ENCODE peak calls at places on chromosomes 1 and 21, in ten cellular contexts. N is activated naive CD8-positive, alpha-beta T cell treated with anti-CD3 and anti-CD28 coated beads for 36 hours; Y is prostate gland; X is aorta; B is astrocyte of the spinal cord; J is stimulated activated CD4-positive, alpha-beta T cell treated with anti-CD3 and anti-CD28 coated beads, Interleukin-15, amount 100 ng/mL, for 24 hours; Q is ovary; L is Caco-2; M is progenitor cell of endocrine pancreas; Z is colonic mucosa. D is an unnamed sample.

GRCh38 chr1:161082996-161083742 is 6.2 kb downstream of the NECTIN4 start:
- DNase-seq in Y (peak), Q (no peak), M (peak), J (no peak), X (peak), Z (peak), B (peak), N (no peak), L (peak), D (no peak)

GRCh38 chr1:150233359-150234308 is 2.3 kb downstream of the ANP32E start:
- DNase-seq in L (no peak), Q (peak), Z (peak), X (peak), J (peak), N (peak), M (peak), Y (peak), B (peak), D (no peak)

GRCh38 chr1:147551036-147551435 is 9.7 kb downstream of the BCL9 start:
- DNase-seq in N (no peak), B (no peak), Q (no peak), Y (no peak), L (no peak), Z (no peak), X (no peak), M (no peak), J (no peak), D (no peak)

GRCh38 chr1:218742478-218743260 is 397.5 kb downstream of the TGFB2 start:
- DNase-seq in Q (no peak), Z (no peak), Y (no peak), B (no peak), M (no peak), J (no peak), L (no peak), N (no peak), X (no peak), D (no peak)

GRCh38 chr1:2429780-2430591 is 17.6 kb upstream of the PEX10 start:
- DNase-seq in J (peak), L (no peak), X (no peak), Y (no peak), Z (no peak), B (no peak), N (no peak), M (no peak), Q (no peak), D (no peak)

GRCh38 chr1:12485231-12486172 is 132.5 kb downstream of the DHRS3 start:
- DNase-seq in X (no peak), L (peak), N (no peak), Z (no peak), Y (no peak), J (no peak), M (no peak), Q (no peak), B (peak), D (no peak)

GRCh38 chr1:65772607-65773006 is 20.1 kb upstream of the PDE4B start:
- DNase-seq in M (no peak), B (no peak), X (no peak), N (no peak), Z (no peak), J (no peak), Y (no peak), Q (no peak), L (no peak), D (no peak)

GRCh38 chr1:183461350-183461749 is 10.9 kb upstream of the SMG7 start:
- DNase-seq in N (no peak), Z (peak), J (no peak), Y (no peak), M (no peak), B (no peak), Q (no peak), L (peak), X (no peak), D (no peak)

GRCh38 chr21:38857152-38857825 is 51.6 kb downstream of the ETS2 start:
- DNase-seq in M (no peak), J (no peak), L (no peak), X (no peak), Z (no peak), B (no peak), N (no peak), Y (no peak), Q (no peak), D (no peak)

GRCh38 chr1:207284209-207284892 is 37.1 kb upstream of the CD55 start:
- DNase-seq in N (no peak), Z (no peak), M (no peak), L (no peak), X (no peak), B (no peak), J (no peak), Y (no peak), Q (no peak), D (no peak)

GRCh38 chr1:114345930-114346479 is 165.0 kb downstream of the TRIM33 start:
- DNase-seq in L (no peak), B (peak), M (peak), Y (no peak), Q (peak), J (peak), N (no peak), Z (peak), X (no peak), D (peak)

GRCh38 chr1:110477041-110477440 is 26.1 kb downstream of the PROK1 start:
- DNase-seq in Q (no peak), J (no peak), X (peak), L (no peak), N (no peak), M (no peak), Y (no peak), Z (peak), B (peak), D (no peak)

D was measured in right lobe of liver.